ENCODE peak calls at places on chromosomes 2 and 18, in six cellular contexts. W is heart right ventricle, Y is right lobe of liver, X is heart left ventricle, F is GM23248, H is SJCRH30. E is an unnamed sample.

GRCh38 chr2:202444000-202444399 is 67.9 kb downstream of the BMPR2 start:
- DNase-seq in Y (no peak), X (no peak), H (no peak), W (no peak), F (no peak), E (no peak)

GRCh38 chr18:57027190-57027708 is 119.6 kb upstream of the BOD1L2 start:
- DNase-seq in H (no peak), Y (peak; percentile 63), F (no peak), X (no peak), W (no peak), E (no peak)

GRCh38 chr18:58054041-58054733 is 10.2 kb downstream of the NEDD4L start:
- DNase-seq in F (peak; percentile 43), W (no peak), X (no peak), H (no peak), Y (no peak), E (no peak)

GRCh38 chr2:144511222-144511855 is 8.6 kb downstream of the ZEB2 start:
- DNase-seq in H (no peak), F (peak; percentile 27), W (no peak), Y (no peak), X (no peak), E (no peak)

GRCh38 chr2:128623776-128624424 is 305.2 kb upstream of the HS6ST1 start:
- DNase-seq in X (peak; percentile 36), H (peak; percentile 79), F (peak; percentile 88), W (no peak), Y (no peak), E (no peak)

GRCh38 chr2:138084206-138084605 is 119.9 kb downstream of the HNMT start:
- DNase-seq in H (no peak), W (no peak), F (no peak), Y (no peak), X (no peak), E (no peak)

GRCh38 chr18:52002600-52002999 is 337.4 kb upstream of the DCC start:
- DNase-seq in Y (no peak), W (no peak), H (peak; percentile 8), F (no peak), X (no peak), E (no peak)

GRCh38 chr2:120875431-120875830 is 139.8 kb downstream of the GLI2 start:
- DNase-seq in W (no peak), X (peak; percentile 54), Y (no peak), F (no peak), H (peak; percentile 89), E (peak; percentile 72)

GRCh38 chr2:233426619-233427342 is 72.5 kb downstream of the DGKD start:
- DNase-seq in H (peak; percentile 77), W (no peak), X (no peak), Y (no peak), F (peak; percentile 78), E (no peak)

GRCh38 chr2:216139884-216140283 is 30.7 kb downstream of the XRCC5 start:
- DNase-seq in H (peak; percentile 34), X (no peak), W (no peak), Y (no peak), F (peak; percentile 26), E (peak; percentile 39)

GRCh38 chr18:71136487-71136886 is 847.6 kb downstream of the SOCS6 start:
- DNase-seq in W (no peak), H (no peak), Y (no peak), X (no peak), F (no peak), E (no peak)

GRCh38 chr2:240522406-240522805 is 35.4 kb downstream of the ANKMY1 start:
- DNase-seq in H (no peak), W (no peak), Y (peak; percentile 23), F (no peak), X (no peak), E (no peak)

GRCh38 chr2:207475546-207475945 is 54.2 kb upstream of the CREB1 start:
- DNase-seq in Y (no peak), W (no peak), X (no peak), F (peak; percentile 61), H (no peak), E (no peak)

GRCh38 chr2:22634167-22634566 is 750.8 kb upstream of the KLHL29 start:
- DNase-seq in W (no peak), X (no peak), F (no peak), Y (no peak), H (no peak), E (no peak)

GRCh38 chr2:170276926-170277571 is 99.1 kb downstream of the MYO3B start:
- DNase-seq in Y (no peak), W (no peak), F (no peak), X (no peak), H (no peak), E (no peak)

GRCh38 chr2:235511187-235511661 is 17.4 kb downstream of the AGAP1 start:
- DNase-seq in W (no peak), F (peak; percentile 93), Y (no peak), X (peak; percentile 21), H (no peak), E (no peak)

GRCh38 chr2:37667704-37668103 is 3.7 kb downstream of the CDC42EP3 start:
- DNase-seq in H (no peak), W (no peak), Y (no peak), X (no peak), F (no peak), E (no peak)

GRCh38 chr2:88116669-88117432 is 11.0 kb downstream of the FABP1 start:
- DNase-seq in W (no peak), H (no peak), X (no peak), F (no peak), Y (peak; percentile 63), E (no peak)

GRCh38 chr18:74488354-74488753 is 7.8 kb upstream of the CNDP2 start:
- DNase-seq in W (no peak), H (no peak), Y (no peak), X (no peak), F (no peak), E (no peak)

GRCh38 chr2:15627842-15628684 is 36.4 kb downstream of the DDX1 start:
- DNase-seq in Y (no peak), H (no peak), X (no peak), F (no peak), W (no peak), E (no peak)

GRCh38 chr2:127201452-127201851 is 18.6 kb downstream of the CYP27C1 start:
- DNase-seq in W (no peak), X (no peak), Y (no peak), H (no peak), F (no peak), E (peak; percentile 24)

GRCh38 chr2:172791953-172792352 is 56.3 kb downstream of the RAPGEF4 start:
- DNase-seq in H (peak; percentile 47), F (no peak), W (no peak), Y (no peak), X (no peak), E (no peak)

DNA sequence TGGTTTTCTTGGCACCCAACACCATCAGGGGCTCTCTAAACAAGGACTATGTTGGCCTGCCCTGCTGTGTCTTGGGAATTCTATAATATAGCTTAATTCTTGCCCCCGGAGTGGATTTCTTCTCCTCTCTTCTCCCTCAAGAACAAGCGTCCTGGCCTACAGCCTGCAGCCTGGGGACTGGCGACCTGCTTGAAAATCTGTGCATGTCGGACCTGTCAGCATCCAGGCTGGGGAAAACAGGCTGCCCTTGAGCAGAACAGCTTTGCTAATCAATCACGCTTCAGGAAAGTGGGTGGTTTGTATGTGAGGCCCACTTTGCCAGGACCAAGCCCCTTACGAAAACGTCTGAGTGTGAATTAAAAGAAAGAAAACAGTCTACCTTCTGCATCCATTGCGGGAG is 116.8 kb downstream of the BCL2 start:
- DNase-seq in W (no peak), F (no peak), Y (no peak), X (no peak), H (no peak), E (no peak)
- H3K4me3 ChIP-seq in W (no peak overlapping the region), F (no peak overlapping the region), Y (no peak overlapping the region), X (no peak overlapping the region), H (no peak overlapping the region), E (no peak overlapping the region)

GRCh38 chr18:55319517-55319905 is 268.5 kb downstream of the TCF4 start:
- DNase-seq in H (peak; percentile 28), W (no peak), X (no peak), F (peak; percentile 85), Y (no peak), E (no peak)
- H3K4me3 ChIP-seq in H (peak overlapping the region; percentile 69), W (peak overlapping the region; percentile 64), X (peak overlapping the region; percentile 72), F (peak overlapping the region; percentile 87), Y (peak overlapping the region; percentile 6), E (no peak overlapping the region)

DNA sequence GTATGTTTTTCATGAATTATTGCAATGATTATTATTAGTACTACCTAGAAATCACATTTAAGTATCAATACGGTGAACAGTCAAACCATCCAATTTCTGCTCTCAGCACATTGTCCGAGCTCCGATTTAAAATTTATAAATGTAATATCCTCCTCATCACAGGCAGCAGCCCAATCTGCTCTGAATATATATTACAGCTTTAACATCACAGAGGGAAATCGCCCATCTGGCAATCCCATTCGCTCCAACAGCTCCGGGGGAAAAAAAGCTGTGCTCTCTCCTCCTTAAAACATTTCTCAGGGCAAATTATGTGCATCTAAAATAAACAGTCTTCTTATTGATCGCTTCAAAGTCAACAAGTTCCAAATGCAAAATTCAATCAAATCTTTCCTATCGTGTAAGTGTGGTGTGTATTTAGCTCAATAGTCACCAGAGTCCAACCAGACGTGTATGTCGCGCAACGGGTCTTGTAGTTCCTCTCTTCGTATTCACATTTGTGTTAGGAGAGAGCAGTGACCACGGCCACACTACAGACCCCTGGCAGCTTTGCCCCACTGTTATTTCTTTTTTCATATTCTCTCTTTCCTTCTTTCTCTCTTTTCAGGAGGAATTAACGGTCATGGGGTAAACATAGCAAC is 2.4 kb downstream of the FIGN start:
- DNase-seq in W (no peak), F (peak; percentile 67), X (no peak), H (peak; percentile 59), Y (no peak), E (no peak)
- H3K4me3 ChIP-seq in W (peak overlapping the region; percentile 72), F (peak overlapping the region; percentile 93), X (peak overlapping the region; percentile 57), H (peak overlapping the region; percentile 86), Y (peak overlapping the region; percentile 74), E (no peak overlapping the region)

GRCh38 chr2:118091140-118091478 is 2.8 kb downstream of the INSIG2 start:
- DNase-seq in X (no peak), H (no peak), F (no peak), Y (no peak), W (no peak), E (no peak)
- H3K4me3 ChIP-seq in X (no peak overlapping the region), H (no peak overlapping the region), F (no peak overlapping the region), Y (no peak overlapping the region), W (no peak overlapping the region), E (no peak overlapping the region)